ENCODE peak calls at places on chromosome 2, in ten cellular contexts. D, V, J, I, T, B, M, R, F and P are unnamed samples.

GRCh38 chr2:146734042-146734715 is 1110.7 kb upstream of the ACVR2A start:
- DNase-seq in I (peak; percentile 80), F (peak; percentile 3), R (peak; percentile 45), D (peak; percentile 41), B (peak; percentile 38), T (peak; percentile 60), M (peak; percentile 74), J (peak; percentile 37), V (peak; percentile 84), P (no peak)

GRCh38 chr2:140454717-140455116 is 1674.5 kb upstream of the NXPH2 start:
- DNase-seq in D (peak; percentile 76), B (no peak), R (peak; percentile 77), M (no peak), F (no peak), I (peak; percentile 88), T (peak; percentile 27), V (peak; percentile 78), J (no peak), P (no peak)

GRCh38 chr2:240914645-240915525 is 8.7 kb downstream of the CROCC2 start:
- DNase-seq in D (no peak), F (no peak), B (no peak), J (no peak), M (no peak), V (no peak), R (no peak), T (no peak), I (no peak), P (no peak)

GRCh38 chr2:60479226-60480088 is 74.0 kb downstream of the BCL11A start:
- DNase-seq in I (no peak), M (no peak), D (no peak), J (no peak), F (no peak), R (no peak), B (peak; percentile 73), V (peak; percentile 64), T (no peak), P (no peak)

GRCh38 chr2:101120124-101120996 is 30.8 kb downstream of the TBC1D8 start:
- DNase-seq in T (peak; percentile 85), I (peak; percentile 84), B (peak; percentile 66), M (no peak), R (peak; percentile 31), D (peak; percentile 29), F (no peak), J (no peak), V (peak; percentile 95), P (no peak)

GRCh38 chr2:202700075-202700901 is 65.5 kb downstream of the FAM117B start:
- DNase-seq in J (no peak), M (no peak), F (no peak), D (no peak), T (no peak), R (no peak), I (no peak), B (no peak), V (no peak), P (no peak)

GRCh38 chr2:85231242-85231805 is 96.5 kb downstream of the TGOLN2 start:
- DNase-seq in B (no peak), M (peak; percentile 72), T (no peak), R (no peak), F (no peak), J (no peak), D (no peak), V (no peak), I (no peak), P (no peak)

GRCh38 chr2:124343827-124344498 is 318.9 kb downstream of the CNTNAP5 start:
- DNase-seq in V (no peak), R (no peak), F (no peak), T (no peak), D (no peak), M (no peak), B (no peak), J (no peak), I (no peak), P (no peak)

GRCh38 chr2:165825041-165825440 is 31.0 kb upstream of the GALNT3 start:
- DNase-seq in B (no peak), D (peak; percentile 44), V (peak; percentile 32), T (no peak), F (no peak), R (peak; percentile 79), M (peak; percentile 39), J (no peak), I (no peak), P (no peak)

GRCh38 chr2:70767094-70767698 is 804 bp downstream of the ADD2 start:
- DNase-seq in B (no peak), R (no peak), D (no peak), J (no peak), M (peak; percentile 75), F (no peak), I (no peak), T (no peak), V (no peak), P (peak; percentile 65)

GRCh38 chr2:231425811-231426703 is 30.5 kb downstream of the B3GNT7 start:
- DNase-seq in B (peak; percentile 93), J (no peak), T (no peak), M (peak; percentile 82), R (no peak), I (no peak), D (no peak), V (peak; percentile 34), F (peak; percentile 11), P (peak; percentile 47)

GRCh38 chr2:172193331-172194089 is 90.8 kb upstream of the DLX2 start:
- DNase-seq in M (peak; percentile 13), V (no peak), I (peak; percentile 21), B (no peak), F (no peak), J (no peak), D (no peak), R (no peak), T (no peak), P (no peak)

GRCh38 chr2:172198361-172198760 is 95.7 kb upstream of the DLX2 start:
- DNase-seq in V (no peak), D (no peak), T (no peak), M (no peak), R (no peak), J (no peak), I (no peak), F (no peak), B (peak; percentile 73), P (no peak)

GRCh38 chr2:172198908-172199307 is 96.2 kb upstream of the DLX2 start:
- DNase-seq in T (no peak), I (no peak), F (peak; percentile 20), M (no peak), V (no peak), B (peak; percentile 92), J (no peak), R (no peak), D (no peak), P (no peak)

GRCh38 chr2:172195836-172196376 is 93.2 kb upstream of the DLX2 start:
- DNase-seq in F (no peak), I (no peak), M (no peak), D (no peak), V (peak; percentile 57), R (no peak), T (no peak), B (no peak), J (no peak), P (no peak)

GRCh38 chr2:172196768-172197322 is 94.1 kb upstream of the DLX2 start:
- DNase-seq in M (no peak), I (peak; percentile 78), J (no peak), T (no peak), V (peak; percentile 69), F (peak; percentile 54), B (peak; percentile 98), R (peak; percentile 89), D (peak; percentile 85), P (no peak)
- H3K9ac ChIP-seq in M (no peak overlapping the region), I (no peak overlapping the region), J (no peak overlapping the region), T (no peak overlapping the region), V (no peak overlapping the region), F (no peak overlapping the region), B (no peak overlapping the region), R (no peak overlapping the region), D (no peak overlapping the region), P (no peak overlapping the region)

GRCh38 chr2:191376981-191377629 is 131.9 kb downstream of the MYO1B start:
- DNase-seq in J (no peak), M (peak; percentile 85), T (peak; percentile 80), I (peak; percentile 96), R (peak; percentile 97), F (peak; percentile 20), B (peak; percentile 72), V (peak; percentile 87), D (peak; percentile 93), P (no peak)
- H3K9ac ChIP-seq in J (no peak overlapping the region), M (no peak overlapping the region), T (peak overlapping the region; percentile 25), I (peak overlapping the region; percentile 5), R (no peak overlapping the region), F (no peak overlapping the region), B (no peak overlapping the region), V (peak overlapping the region; percentile 17), D (no peak overlapping the region), P (no peak overlapping the region)

DNA sequence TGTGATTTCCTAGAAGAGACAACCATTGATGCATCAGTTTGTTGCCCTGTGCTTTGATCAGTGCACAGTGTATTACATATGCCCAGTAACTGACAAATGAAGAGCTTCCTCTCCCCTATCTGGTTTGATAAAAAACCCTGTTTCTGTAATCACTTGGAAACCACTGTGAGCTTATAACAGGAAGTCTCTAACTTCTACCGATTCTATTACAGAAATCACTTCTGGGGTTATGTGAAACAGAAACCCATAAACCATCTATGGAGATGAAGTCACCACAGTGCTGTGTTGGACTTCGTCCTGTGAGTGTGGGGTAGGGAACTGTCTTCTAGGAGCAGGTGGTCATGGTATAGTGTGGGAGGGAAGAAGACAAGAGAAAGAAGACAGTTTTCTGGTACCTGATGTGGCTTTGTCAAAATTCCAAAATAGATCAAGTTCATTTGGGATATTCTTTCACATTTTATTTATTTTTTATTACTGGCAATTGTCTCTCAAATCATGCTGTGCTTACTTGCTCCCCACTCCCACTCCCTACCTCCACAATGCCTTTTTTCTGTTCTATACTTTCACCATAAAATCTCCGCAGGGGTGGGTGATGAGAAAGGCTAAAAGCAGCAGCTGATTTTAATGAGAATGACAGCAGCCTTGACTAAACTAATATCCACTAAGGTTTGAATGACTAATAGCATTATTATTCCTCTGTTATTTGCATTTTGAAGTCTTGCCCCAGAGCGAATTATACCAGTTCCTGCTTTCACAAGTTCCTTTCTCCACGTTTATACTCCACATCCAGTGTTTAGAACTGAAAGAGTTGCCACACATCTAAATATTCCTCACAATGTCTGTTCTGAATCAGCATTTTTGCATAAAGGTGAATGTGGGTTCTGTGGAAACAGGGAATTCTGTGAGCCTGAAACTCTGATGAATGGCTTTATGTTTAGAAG is 41.7 kb upstream of the RND3 start:
- DNase-seq in M (peak; percentile 44), B (peak; percentile 96), D (peak; percentile 79), I (peak; percentile 88), T (no peak), J (no peak), V (peak; percentile 92), R (peak; percentile 83), F (peak; percentile 64), P (no peak)
- H3K9ac ChIP-seq in M (no peak overlapping the region), B (no peak overlapping the region), D (peak overlapping the region; percentile 80), I (peak overlapping the region; percentile 72), T (no peak overlapping the region), J (no peak overlapping the region), V (peak overlapping the region; percentile 63), R (no peak overlapping the region), F (peak overlapping the region; percentile 57), P (no peak overlapping the region)

DNA sequence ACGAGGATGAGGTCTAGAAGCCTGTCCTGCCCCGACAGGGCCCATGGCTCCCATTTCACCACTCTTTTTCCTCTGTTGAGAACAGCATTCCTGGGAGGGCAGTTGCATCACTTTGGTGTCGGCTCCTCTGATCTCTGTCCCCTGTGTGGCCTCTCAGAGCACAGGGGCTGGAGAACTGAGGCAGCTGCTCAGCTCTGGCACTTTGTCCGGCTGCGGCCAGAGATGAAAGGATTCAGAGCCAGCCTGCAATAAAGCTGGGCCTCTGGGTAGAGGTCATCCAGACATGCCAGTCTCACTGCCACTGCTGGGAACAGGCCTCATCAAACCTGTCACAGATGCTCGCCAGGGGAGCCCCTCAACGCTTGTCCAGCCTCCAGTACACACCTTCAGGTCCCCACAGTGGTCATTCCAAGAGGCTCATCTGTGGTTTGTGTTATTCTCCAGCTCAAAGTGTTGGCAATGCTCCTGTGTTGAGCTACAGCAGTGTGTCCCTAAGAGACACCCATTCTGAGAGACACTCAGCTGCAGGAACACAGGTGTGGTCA is 13.1 kb upstream of the ROCK2 start:
- DNase-seq in I (no peak), M (peak; percentile 15), B (peak; percentile 68), J (no peak), T (no peak), R (no peak), F (no peak), D (no peak), V (no peak), P (no peak)
- H3K9ac ChIP-seq in I (no peak overlapping the region), M (no peak overlapping the region), B (no peak overlapping the region), J (no peak overlapping the region), T (no peak overlapping the region), R (no peak overlapping the region), F (no peak overlapping the region), D (no peak overlapping the region), V (no peak overlapping the region), P (no peak overlapping the region)